ENCODE peak calls at places on chromosomes 11 and 22, in eight cellular contexts. L is Karpas-422, N is GM23338, S is PC-3, H is SK-N-SH, G is GM23248, W is PC-9, R is HCT116. Z is an unnamed sample. For H3K9me2 and H3K27me3, the result is how much of the 10 kb centered on the place peaks cover.

GRCh38 chr11:2944953-2945756 is 15.9 kb upstream of the PHLDA2 start:
- DNase-seq in L (no peak), N (peak), S (no peak), H (peak), G (peak), W (no peak), R (no peak), Z (no peak)

GRCh38 chr11:14669958-14670357 is 26.4 kb downstream of the PDE3B start:
- DNase-seq in L (no peak), N (no peak), S (no peak), H (peak), G (no peak), W (no peak), R (no peak), Z (no peak)

GRCh38 chr11:119323532-119324033 is 6.7 kb upstream of the MCAM start:
- DNase-seq in L (peak), N (peak), S (peak), H (peak), G (peak), W (peak), R (peak), Z (peak)

GRCh38 chr11:46778416-46778815 is 59.4 kb downstream of the F2 start:
- DNase-seq in L (no peak), N (no peak), S (peak), H (no peak), G (no peak), W (no peak), R (no peak), Z (no peak)

GRCh38 chr11:115522302-115522701 is 18.1 kb upstream of the CADM1 start:
- DNase-seq in L (peak), N (no peak), S (no peak), H (no peak), G (no peak), W (no peak), R (no peak), Z (no peak)

GRCh38 chr11:112454841-112455240 is 194.2 kb upstream of the PLET1 start:
- DNase-seq in L (no peak), N (no peak), S (no peak), H (no peak), G (no peak), W (no peak), R (no peak), Z (peak)

GRCh38 chr11:107006076-107006833 is 12.0 kb downstream of the GUCY1A2 start:
- DNase-seq in L (no peak), N (no peak), S (peak), H (no peak), G (no peak), W (no peak), R (no peak), Z (no peak)

GRCh38 chr22:50326225-50326958 is 420 bp downstream of the DENND6B start:
- DNase-seq in L (no peak), N (no peak), S (no peak), H (peak), G (no peak), W (no peak), R (no peak), Z (no peak)

GRCh38 chr22:46545041-46545796 is 7.8 kb upstream of the CELSR1 start:
- DNase-seq in L (no peak), N (no peak), S (peak), H (no peak), G (peak), W (no peak), R (no peak), Z (no peak)

GRCh38 chr11:112213753-112214152 is 12.5 kb upstream of the PTS start:
- DNase-seq in L (no peak), N (no peak), S (no peak), H (no peak), G (no peak), W (no peak), R (no peak), Z (no peak)

GRCh38 chr11:101091781-101092180 is 37.8 kb downstream of the PGR start:
- DNase-seq in L (no peak), N (no peak), S (peak), H (no peak), G (no peak), W (peak), R (no peak), Z (no peak)

GRCh38 chr11:1279674-1280055 is 29.8 kb downstream of the TOLLIP start:
- DNase-seq in L (no peak), N (no peak), S (no peak), H (no peak), G (no peak), W (no peak), R (no peak), Z (no peak)

GRCh38 chr11:3189886-3190583 is 24.9 kb upstream of the OSBPL5 start:
- DNase-seq in L (no peak), N (no peak), S (no peak), H (no peak), G (no peak), W (no peak), R (no peak), Z (no peak)

GRCh38 chr11:11987503-11988022 is 20.9 kb downstream of the DKK3 start:
- DNase-seq in L (peak), N (peak), S (peak), H (no peak), G (peak), W (no peak), R (no peak), Z (no peak)

GRCh38 chr11:27116684-27117083 is 76.1 kb downstream of the BBOX1 start:
- DNase-seq in L (no peak), N (no peak), S (no peak), H (no peak), G (peak), W (no peak), R (no peak), Z (no peak)

GRCh38 chr11:76759092-76759491 is 24.1 kb upstream of the TSKU start:
- DNase-seq in L (no peak), N (no peak), S (no peak), H (no peak), G (no peak), W (no peak), R (no peak), Z (no peak)

GRCh38 chr22:50506611-50507420 is 686 bp downstream of the LMF2 start:
- DNase-seq in L (peak), N (no peak), S (no peak), H (no peak), G (peak), W (no peak), R (no peak), Z (no peak)

GRCh38 chr11:105245781-105246315 is 106.3 kb upstream of the CARD18 start:
- DNase-seq in L (no peak), N (no peak), S (no peak), H (no peak), G (no peak), W (no peak), R (no peak), Z (no peak)

GRCh38 chr22:41966607-41967240 is 2.5 kb upstream of the SEPTIN3 start:
- DNase-seq in L (peak), N (peak), S (peak), H (peak), G (peak), W (peak), R (peak), Z (peak)

GRCh38 chr22:27224485-27225364 is 567.3 kb downstream of the MIAT start:
- DNase-seq in L (no peak), N (no peak), S (no peak), H (peak), G (peak), W (no peak), R (no peak), Z (no peak)

GRCh38 chr11:36380296-36381004 is 84.4 kb downstream of the PRR5L start:
- DNase-seq in L (no peak), N (no peak), S (no peak), H (no peak), G (no peak), W (no peak), R (no peak), Z (no peak)

GRCh38 chr11:8095356-8095755 is 14.3 kb downstream of the TUB start:
- DNase-seq in L (no peak), N (no peak), S (no peak), H (no peak), G (no peak), W (no peak), R (no peak), Z (no peak)

GRCh38 chr11:32224580-32224979 is 133.7 kb downstream of the RCN1 start:
- DNase-seq in L (no peak), N (peak), S (no peak), H (no peak), G (no peak), W (no peak), R (no peak), Z (no peak)

GRCh38 chr22:26035523-26035922 is 133.7 kb upstream of the SEZ6L start:
- DNase-seq in L (no peak), N (no peak), S (no peak), H (no peak), G (no peak), W (no peak), R (no peak), Z (no peak)

GRCh38 chr22:49996192-49996531 is 16.4 kb downstream of the IL17REL start:
- DNase-seq in L (no peak), N (no peak), S (no peak), H (no peak), G (no peak), W (no peak), R (no peak), Z (no peak)

GRCh38 chr11:102479733-102480132 is 27.2 kb upstream of the TMEM123 start:
- DNase-seq in L (no peak), N (no peak), S (no peak), H (no peak), G (no peak), W (no peak), R (no peak), Z (no peak)

GRCh38 chr11:64885367-64886286 is 7.2 kb upstream of the EHD1 start:
- DNase-seq in L (no peak), N (no peak), S (peak), H (no peak), G (peak), W (no peak), R (no peak), Z (no peak)

GRCh38 chr22:31871475-31871874 is 72.9 kb upstream of the YWHAH start:
- DNase-seq in L (no peak), N (no peak), S (no peak), H (no peak), G (no peak), W (no peak), R (no peak), Z (no peak)

GRCh38 chr22:45328822-45329535 is 19.2 kb downstream of the FAM118A start:
- DNase-seq in L (no peak), N (no peak), S (no peak), H (peak), G (no peak), W (no peak), R (no peak), Z (no peak)

GRCh38 chr11:84129961-84130576 is 843.9 kb upstream of the CCDC90B start:
- DNase-seq in L (no peak), N (no peak), S (no peak), H (no peak), G (no peak), W (no peak), R (no peak), Z (no peak)

DNA sequence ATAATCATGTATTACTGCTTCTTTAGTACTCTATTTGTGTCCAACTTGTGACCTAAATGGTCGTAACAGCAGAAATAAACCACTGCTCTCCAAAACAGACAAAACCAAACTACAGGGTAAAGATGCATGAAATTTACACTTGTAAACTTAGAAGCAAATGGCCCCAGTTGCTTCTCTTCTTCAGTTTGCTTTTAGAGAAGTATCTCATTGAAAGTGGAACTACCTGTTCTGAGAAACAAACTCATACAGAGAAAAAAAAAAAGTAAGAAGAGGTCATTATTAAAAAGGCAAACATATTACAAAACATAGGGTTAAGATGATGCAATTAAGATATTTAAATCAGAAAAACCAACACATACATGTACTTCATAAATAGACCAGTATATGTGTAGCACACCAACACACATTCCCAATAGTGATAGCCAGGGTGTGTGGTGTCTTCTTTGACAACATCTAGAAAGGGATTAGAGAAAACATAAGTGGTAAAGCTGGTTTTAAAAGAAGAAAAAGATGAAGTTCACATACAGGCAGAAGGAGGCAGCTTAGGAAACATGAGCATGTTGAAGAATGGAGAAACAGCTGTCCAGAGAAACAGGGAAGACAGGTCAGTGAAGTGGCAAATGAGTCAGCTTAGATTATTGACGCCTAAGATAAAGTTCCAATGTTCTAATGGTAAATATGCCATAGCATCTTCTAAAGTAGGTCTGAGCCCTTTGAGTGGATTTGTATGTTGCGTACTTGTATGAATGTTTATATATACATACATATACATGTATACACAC is 844.7 kb upstream of the CCDC90B start:
- DNase-seq in L (no peak), N (no peak), S (no peak), H (no peak), G (no peak), W (no peak), R (no peak), Z (no peak)
- H3K9me2 ChIP-seq in L (under half), N (under half), S (under half), H (under half), G (under half), W (under half), R (under half), Z (under half)

DNA sequence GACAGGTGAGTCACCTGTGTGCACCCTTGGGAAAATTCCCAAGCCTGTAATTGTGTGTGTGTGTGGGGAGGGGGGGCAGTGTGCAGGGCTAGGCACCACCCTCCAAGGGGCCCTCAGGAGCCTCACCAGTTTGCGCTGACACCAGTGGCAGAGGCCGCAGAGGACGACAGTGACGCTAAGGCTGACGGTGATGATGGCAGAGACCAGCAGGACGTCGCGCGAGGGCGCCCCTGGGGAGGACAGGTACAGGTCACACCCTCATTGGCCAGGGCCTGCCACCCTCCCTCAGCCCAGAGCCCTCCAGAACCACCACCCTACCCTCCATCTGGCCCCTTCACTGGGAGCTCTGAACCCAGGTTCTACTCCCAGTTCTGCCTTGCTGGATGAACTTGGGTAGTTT is 24.9 kb downstream of the SYT7 start:
- DNase-seq in L (no peak), N (no peak), S (no peak), H (no peak), G (no peak), W (no peak), R (no peak), Z (no peak)
- H3K27me3 ChIP-seq in L (under half), N (under half), S (under half), H (under half), G (under half), W (half or more), R (under half), Z (half or more)

GRCh38 chr11:122081073-122081472 is 34.9 kb downstream of the BLID start:
- DNase-seq in L (no peak), N (no peak), S (no peak), H (no peak), G (peak), W (no peak), R (no peak), Z (no peak)
- H3K9me2 ChIP-seq in L (under half), N (under half), S (under half), H (under half), G (under half), W (under half), R (under half), Z (under half)

GRCh38 chr11:133955945-133956421 is 785 bp downstream of the IGSF9B start:
- DNase-seq in L (no peak), N (peak), S (no peak), H (peak), G (no peak), W (no peak), R (no peak), Z (no peak)
- H3K27me3 ChIP-seq in L (under half), N (under half), S (under half), H (under half), G (under half), W (half or more), R (under half), Z (under half)

GRCh38 chr22:48972979-48973693 is 854.5 kb downstream of the BRD1 start:
- DNase-seq in L (no peak), N (no peak), S (no peak), H (no peak), G (no peak), W (no peak), R (no peak), Z (no peak)
- H3K9me2 ChIP-seq in L (under half), N (under half), S (under half), H (under half), G (under half), W (under half), R (under half), Z (under half)

GRCh38 chr11:124724854-124725718 is 14.7 kb upstream of the NRGN start:
- DNase-seq in L (peak), N (no peak), S (no peak), H (no peak), G (no peak), W (no peak), R (no peak), Z (no peak)
- H3K27me3 ChIP-seq in L (under half), N (half or more), S (under half), H (under half), G (half or more), W (under half), R (half or more), Z (under half)

DNA sequence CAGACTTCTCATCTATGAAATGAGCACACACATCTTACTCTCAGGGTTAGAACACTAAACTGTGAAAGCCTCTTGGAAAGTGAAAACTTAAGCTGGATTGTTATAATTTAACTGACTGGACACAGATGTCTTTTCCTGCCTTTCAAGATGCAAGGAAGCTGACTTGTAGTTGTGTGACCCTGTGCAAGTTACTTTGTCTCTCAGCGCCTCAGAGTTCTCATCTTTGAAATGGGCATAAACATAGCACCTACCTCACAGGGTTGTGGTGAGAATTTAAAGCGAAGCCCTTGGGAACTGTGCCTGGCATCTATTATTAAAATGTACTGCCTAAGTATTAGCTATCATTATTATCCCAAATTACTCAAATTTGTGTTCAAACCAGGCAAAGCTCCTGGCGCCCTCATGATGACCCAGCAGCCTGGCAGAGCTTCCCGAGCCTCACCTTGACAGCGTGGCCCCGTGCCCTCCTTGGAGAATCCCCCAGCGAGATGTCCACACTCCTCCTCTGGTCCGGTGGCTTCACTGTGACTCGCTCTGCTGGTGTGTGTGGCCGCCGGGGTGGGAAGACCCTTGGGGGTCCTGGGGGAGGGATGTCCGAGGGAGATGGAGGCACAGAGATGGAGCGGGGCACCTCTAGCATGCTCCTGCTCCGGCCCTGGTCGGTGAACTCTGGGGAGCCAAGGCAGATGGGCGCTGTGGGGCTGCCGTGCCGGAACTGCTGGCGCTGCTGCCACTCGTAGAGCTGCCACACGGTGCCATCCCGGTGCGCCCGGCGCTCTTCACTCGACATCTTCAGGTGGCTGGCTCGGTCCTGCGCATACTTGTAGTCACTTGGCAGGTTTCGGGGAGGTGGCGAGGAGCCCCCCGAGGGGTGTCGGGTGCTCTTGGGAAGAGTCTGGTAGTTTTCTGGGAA is 78.2 kb downstream of the C11orf58 start:
- DNase-seq in L (no peak), N (no peak), S (no peak), H (no peak), G (no peak), W (no peak), R (no peak), Z (no peak)
- H3K9me2 ChIP-seq in L (under half), N (under half), S (under half), H (under half), G (under half), W (under half), R (under half), Z (under half)

GRCh38 chr22:40037320-40037719 is 42.6 kb downstream of the FAM83F start:
- DNase-seq in L (no peak), N (no peak), S (no peak), H (no peak), G (no peak), W (no peak), R (no peak), Z (no peak)

GRCh38 chr22:40036591-40037225 is 42.0 kb downstream of the FAM83F start:
- DNase-seq in L (peak), N (peak), S (peak), H (peak), G (peak), W (peak), R (peak), Z (peak)

GRCh38 chr22:40033586-40034380 is 39.0 kb downstream of the FAM83F start:
- DNase-seq in L (no peak), N (no peak), S (no peak), H (no peak), G (no peak), W (no peak), R (no peak), Z (no peak)

GRCh38 chr22:40035351-40035750 is 40.6 kb downstream of the FAM83F start:
- DNase-seq in L (no peak), N (no peak), S (no peak), H (no peak), G (no peak), W (no peak), R (no peak), Z (no peak)

GRCh38 chr22:40036126-40036525 is 41.4 kb downstream of the FAM83F start:
- DNase-seq in L (no peak), N (no peak), S (no peak), H (no peak), G (no peak), W (no peak), R (no peak), Z (no peak)
- H3K27me3 ChIP-seq in L (under half), N (under half), S (under half), H (under half), G (under half), W (under half), R (under half), Z (under half)

GRCh38 chr22:30031328-30031727 is 48.9 kb upstream of the HORMAD2 start:
- DNase-seq in L (no peak), N (no peak), S (no peak), H (no peak), G (no peak), W (no peak), R (no peak), Z (no peak)
- H3K9me2 ChIP-seq in L (under half), N (under half), S (under half), H (under half), G (under half), W (under half), R (under half), Z (under half)